ENCODE peak calls at places on chromosome 20, in seven cellular contexts. A is GM04504, P is neural progenitor cell, G is retina, D is NCI-H446, V is RPMI7951, M is skeletal muscle cell. X is an unnamed sample.

GRCh38 chr20:63934271-63935068 is 21.7 kb downstream of the UCKL1 start:
- DNase-seq in A (no peak), G (peak; percentile 7), V (no peak), P (peak; percentile 64), M (no peak), D (no peak), X (no peak)

GRCh38 chr20:602357-602970 is 7.6 kb downstream of the TCF15 start:
- DNase-seq in P (no peak), D (no peak), G (no peak), A (no peak), M (no peak), V (no peak), X (no peak)

GRCh38 chr20:58149412-58150091 is 78.9 kb downstream of the ANKRD60 start:
- DNase-seq in D (no peak), M (no peak), V (peak; percentile 99), P (no peak), G (no peak), A (no peak), X (no peak)

GRCh38 chr20:24160563-24161355 is 172.2 kb upstream of the GGTLC1 start:
- DNase-seq in P (peak; percentile 69), G (peak; percentile 49), D (peak; percentile 23), V (peak; percentile 84), A (peak; percentile 10), M (peak; percentile 3), X (peak; percentile 27)

GRCh38 chr20:48835390-48835789 is 7.6 kb upstream of the PREX1 start:
- DNase-seq in V (no peak), M (no peak), G (no peak), D (no peak), A (no peak), P (no peak), X (no peak)

GRCh38 chr20:62589720-62590119 is 52.6 kb upstream of the SLCO4A1 start:
- DNase-seq in D (no peak), G (no peak), M (no peak), V (no peak), A (no peak), P (no peak), X (no peak)

GRCh38 chr20:12166053-12166717 is 248.5 kb downstream of the BTBD3 start:
- DNase-seq in P (no peak), A (peak; percentile 74), D (no peak), V (peak; percentile 92), M (peak; percentile 92), G (no peak), X (no peak)

GRCh38 chr20:45372646-45373352 is 5.3 kb downstream of the TP53TG5 start:
- DNase-seq in D (no peak), G (no peak), V (peak; percentile 77), M (no peak), A (no peak), P (peak; percentile 51), X (no peak)

GRCh38 chr20:45328451-45328850 is 19.8 kb downstream of the SDC4 start:
- DNase-seq in P (no peak), D (no peak), M (no peak), G (no peak), A (no peak), V (peak; percentile 28), X (no peak)

GRCh38 chr20:23419995-23420901 is 1.0 kb downstream of the NAPB start:
- DNase-seq in P (peak; percentile 40), M (peak; percentile 28), G (peak; percentile 52), A (peak; percentile 34), V (peak; percentile 71), D (no peak), X (peak; percentile 1)

GRCh38 chr20:56781108-56781739 is 152.1 kb downstream of the TFAP2C start:
- DNase-seq in P (no peak), M (peak; percentile 54), G (no peak), D (no peak), V (peak; percentile 97), A (no peak), X (no peak)

GRCh38 chr20:16125810-16126209 is 447.4 kb downstream of the KIF16B start:
- DNase-seq in M (no peak), A (no peak), G (no peak), P (no peak), V (peak; percentile 26), D (no peak), X (no peak)

GRCh38 chr20:50108571-50109235 is 4.2 kb downstream of the UBE2V1 start:
- DNase-seq in D (no peak), P (no peak), A (no peak), G (no peak), V (no peak), M (no peak), X (no peak)

GRCh38 chr20:58084966-58085365 is 143.5 kb downstream of the ANKRD60 start:
- DNase-seq in M (no peak), V (peak; percentile 64), G (no peak), D (no peak), A (no peak), P (no peak), X (no peak)

X was measured in neuronal stem cell.